ENCODE peak calls at places on chromosomes 12 and 14, in five cellular contexts. One of them, this sample, is unnamed.

GRCh38 chr12:31655208-31655607 is 4.3 kb upstream of the ETFBKMT start:
- DNase-seq in EH: no peak
- DNase-seq in RWPE1: no peak
- DNase-seq in stimulated activated naive CD8-positive, alpha-beta T cell treated with anti-CD3 and anti-CD28 coated beads, Interleukin-15, Interleukin-2, amounts not matched to agents 100 U/mL and 50 U/mL, for 24 hours: no peak
- DNase-seq in activated naive CD8-positive, alpha-beta T cell treated with anti-CD3 and anti-CD28 coated beads for 36 hours: no peak
- DNase-seq in this sample: no peak

GRCh38 chr14:105427893-105428485 is 8.4 kb downstream of the MTA1 start:
- DNase-seq in EH: no peak
- DNase-seq in RWPE1: no peak
- DNase-seq in stimulated activated naive CD8-positive, alpha-beta T cell treated with anti-CD3 and anti-CD28 coated beads, Interleukin-15, Interleukin-2, amounts not matched to agents 100 U/mL and 50 U/mL, for 24 hours: no peak
- DNase-seq in activated naive CD8-positive, alpha-beta T cell treated with anti-CD3 and anti-CD28 coated beads for 36 hours: no peak
- DNase-seq in this sample: no peak

GRCh38 chr12:131894981-131895639 is 688 bp downstream of the ULK1 start:
- DNase-seq in EH: no peak
- DNase-seq in RWPE1: no peak
- DNase-seq in stimulated activated naive CD8-positive, alpha-beta T cell treated with anti-CD3 and anti-CD28 coated beads, Interleukin-15, Interleukin-2, amounts not matched to agents 100 U/mL and 50 U/mL, for 24 hours: peak; percentile 14
- DNase-seq in activated naive CD8-positive, alpha-beta T cell treated with anti-CD3 and anti-CD28 coated beads for 36 hours: no peak
- DNase-seq in this sample: no peak

GRCh38 chr12:68237523-68238070 is 12.0 kb upstream of the IL26 start:
- DNase-seq in EH: peak; percentile 46
- DNase-seq in RWPE1: no peak
- DNase-seq in stimulated activated naive CD8-positive, alpha-beta T cell treated with anti-CD3 and anti-CD28 coated beads, Interleukin-15, Interleukin-2, amounts not matched to agents 100 U/mL and 50 U/mL, for 24 hours: no peak
- DNase-seq in activated naive CD8-positive, alpha-beta T cell treated with anti-CD3 and anti-CD28 coated beads for 36 hours: no peak
- DNase-seq in this sample: no peak

GRCh38 chr12:121799175-121799841 is 4.5 kb upstream of the SETD1B start:
- DNase-seq in EH: peak; percentile 93
- DNase-seq in RWPE1: peak; percentile 78
- DNase-seq in stimulated activated naive CD8-positive, alpha-beta T cell treated with anti-CD3 and anti-CD28 coated beads, Interleukin-15, Interleukin-2, amounts not matched to agents 100 U/mL and 50 U/mL, for 24 hours: peak; percentile 68
- DNase-seq in activated naive CD8-positive, alpha-beta T cell treated with anti-CD3 and anti-CD28 coated beads for 36 hours: peak; percentile 58
- DNase-seq in this sample: peak; percentile 90

GRCh38 chr12:110247340-110248095 is 33.5 kb upstream of the ATP2A2 start:
- DNase-seq in EH: no peak
- DNase-seq in RWPE1: peak; percentile 93
- DNase-seq in stimulated activated naive CD8-positive, alpha-beta T cell treated with anti-CD3 and anti-CD28 coated beads, Interleukin-15, Interleukin-2, amounts not matched to agents 100 U/mL and 50 U/mL, for 24 hours: no peak
- DNase-seq in activated naive CD8-positive, alpha-beta T cell treated with anti-CD3 and anti-CD28 coated beads for 36 hours: no peak
- DNase-seq in this sample: peak; percentile 29

GRCh38 chr12:55724226-55724939 is 4.2 kb downstream of the RDH5 start:
- DNase-seq in EH: peak; percentile 70
- DNase-seq in RWPE1: no peak
- DNase-seq in stimulated activated naive CD8-positive, alpha-beta T cell treated with anti-CD3 and anti-CD28 coated beads, Interleukin-15, Interleukin-2, amounts not matched to agents 100 U/mL and 50 U/mL, for 24 hours: peak; percentile 73
- DNase-seq in activated naive CD8-positive, alpha-beta T cell treated with anti-CD3 and anti-CD28 coated beads for 36 hours: peak; percentile 64
- DNase-seq in this sample: peak; percentile 71

GRCh38 chr14:92491782-92492181 is 21.8 kb upstream of the RIN3 start:
- DNase-seq in EH: no peak
- DNase-seq in RWPE1: no peak
- DNase-seq in stimulated activated naive CD8-positive, alpha-beta T cell treated with anti-CD3 and anti-CD28 coated beads, Interleukin-15, Interleukin-2, amounts not matched to agents 100 U/mL and 50 U/mL, for 24 hours: no peak
- DNase-seq in activated naive CD8-positive, alpha-beta T cell treated with anti-CD3 and anti-CD28 coated beads for 36 hours: no peak
- DNase-seq in this sample: no peak

GRCh38 chr12:121926874-121927706 is 8.7 kb downstream of the CFAP251 start:
- DNase-seq in EH: no peak
- DNase-seq in RWPE1: no peak
- DNase-seq in stimulated activated naive CD8-positive, alpha-beta T cell treated with anti-CD3 and anti-CD28 coated beads, Interleukin-15, Interleukin-2, amounts not matched to agents 100 U/mL and 50 U/mL, for 24 hours: no peak
- DNase-seq in activated naive CD8-positive, alpha-beta T cell treated with anti-CD3 and anti-CD28 coated beads for 36 hours: no peak
- DNase-seq in this sample: no peak

GRCh38 chr12:113322353-113322752 is 12.6 kb downstream of the SLC8B1 start:
- DNase-seq in EH: peak; percentile 86
- DNase-seq in RWPE1: peak; percentile 39
- DNase-seq in stimulated activated naive CD8-positive, alpha-beta T cell treated with anti-CD3 and anti-CD28 coated beads, Interleukin-15, Interleukin-2, amounts not matched to agents 100 U/mL and 50 U/mL, for 24 hours: no peak
- DNase-seq in activated naive CD8-positive, alpha-beta T cell treated with anti-CD3 and anti-CD28 coated beads for 36 hours: no peak
- DNase-seq in this sample: no peak

GRCh38 chr14:69475194-69475818 is 9.2 kb upstream of the PLEKHD1 start:
- DNase-seq in EH: peak; percentile 13
- DNase-seq in RWPE1: peak; percentile 25
- DNase-seq in stimulated activated naive CD8-positive, alpha-beta T cell treated with anti-CD3 and anti-CD28 coated beads, Interleukin-15, Interleukin-2, amounts not matched to agents 100 U/mL and 50 U/mL, for 24 hours: no peak
- DNase-seq in activated naive CD8-positive, alpha-beta T cell treated with anti-CD3 and anti-CD28 coated beads for 36 hours: no peak
- DNase-seq in this sample: peak; percentile 80

GRCh38 chr14:101182476-101182875 is 279.0 kb upstream of the RTL1 start:
- DNase-seq in EH: no peak
- DNase-seq in RWPE1: no peak
- DNase-seq in stimulated activated naive CD8-positive, alpha-beta T cell treated with anti-CD3 and anti-CD28 coated beads, Interleukin-15, Interleukin-2, amounts not matched to agents 100 U/mL and 50 U/mL, for 24 hours: no peak
- DNase-seq in activated naive CD8-positive, alpha-beta T cell treated with anti-CD3 and anti-CD28 coated beads for 36 hours: no peak
- DNase-seq in this sample: no peak

GRCh38 chr12:82517808-82518207 is 159.5 kb downstream of the METTL25 start:
- DNase-seq in EH: no peak
- DNase-seq in RWPE1: no peak
- DNase-seq in stimulated activated naive CD8-positive, alpha-beta T cell treated with anti-CD3 and anti-CD28 coated beads, Interleukin-15, Interleukin-2, amounts not matched to agents 100 U/mL and 50 U/mL, for 24 hours: no peak
- DNase-seq in activated naive CD8-positive, alpha-beta T cell treated with anti-CD3 and anti-CD28 coated beads for 36 hours: no peak
- DNase-seq in this sample: no peak

GRCh38 chr12:78194448-78194847 is 363.8 kb downstream of the NAV3 start:
- DNase-seq in EH: peak; percentile 91
- DNase-seq in RWPE1: peak; percentile 3
- DNase-seq in stimulated activated naive CD8-positive, alpha-beta T cell treated with anti-CD3 and anti-CD28 coated beads, Interleukin-15, Interleukin-2, amounts not matched to agents 100 U/mL and 50 U/mL, for 24 hours: no peak
- DNase-seq in activated naive CD8-positive, alpha-beta T cell treated with anti-CD3 and anti-CD28 coated beads for 36 hours: no peak
- DNase-seq in this sample: no peak

GRCh38 chr12:109586385-109587296 is 13.0 kb downstream of the MVK start:
- DNase-seq in EH: no peak
- DNase-seq in RWPE1: no peak
- DNase-seq in stimulated activated naive CD8-positive, alpha-beta T cell treated with anti-CD3 and anti-CD28 coated beads, Interleukin-15, Interleukin-2, amounts not matched to agents 100 U/mL and 50 U/mL, for 24 hours: no peak
- DNase-seq in activated naive CD8-positive, alpha-beta T cell treated with anti-CD3 and anti-CD28 coated beads for 36 hours: no peak
- DNase-seq in this sample: no peak

GRCh38 chr12:122124370-122124769 is 45.8 kb downstream of the MLXIP start:
- DNase-seq in EH: no peak
- DNase-seq in RWPE1: no peak
- DNase-seq in stimulated activated naive CD8-positive, alpha-beta T cell treated with anti-CD3 and anti-CD28 coated beads, Interleukin-15, Interleukin-2, amounts not matched to agents 100 U/mL and 50 U/mL, for 24 hours: no peak
- DNase-seq in activated naive CD8-positive, alpha-beta T cell treated with anti-CD3 and anti-CD28 coated beads for 36 hours: no peak
- DNase-seq in this sample: no peak

GRCh38 chr14:51548187-51548586 is 103.5 kb upstream of the FRMD6 start:
- DNase-seq in EH: no peak
- DNase-seq in RWPE1: no peak
- DNase-seq in stimulated activated naive CD8-positive, alpha-beta T cell treated with anti-CD3 and anti-CD28 coated beads, Interleukin-15, Interleukin-2, amounts not matched to agents 100 U/mL and 50 U/mL, for 24 hours: no peak
- DNase-seq in activated naive CD8-positive, alpha-beta T cell treated with anti-CD3 and anti-CD28 coated beads for 36 hours: no peak
- DNase-seq in this sample: no peak

GRCh38 chr14:72986214-72986613 is 40.7 kb downstream of the ZFYVE1 start:
- DNase-seq in EH: no peak
- DNase-seq in RWPE1: no peak
- DNase-seq in stimulated activated naive CD8-positive, alpha-beta T cell treated with anti-CD3 and anti-CD28 coated beads, Interleukin-15, Interleukin-2, amounts not matched to agents 100 U/mL and 50 U/mL, for 24 hours: no peak
- DNase-seq in activated naive CD8-positive, alpha-beta T cell treated with anti-CD3 and anti-CD28 coated beads for 36 hours: no peak
- DNase-seq in this sample: no peak

GRCh38 chr12:108720757-108721514 is 10.4 kb downstream of the CORO1C start:
- DNase-seq in EH: peak; percentile 91
- DNase-seq in RWPE1: peak; percentile 71
- DNase-seq in stimulated activated naive CD8-positive, alpha-beta T cell treated with anti-CD3 and anti-CD28 coated beads, Interleukin-15, Interleukin-2, amounts not matched to agents 100 U/mL and 50 U/mL, for 24 hours: no peak
- DNase-seq in activated naive CD8-positive, alpha-beta T cell treated with anti-CD3 and anti-CD28 coated beads for 36 hours: no peak
- DNase-seq in this sample: peak; percentile 41

GRCh38 chr14:20219033-20219432 is 4.5 kb upstream of the OR11H6 start:
- DNase-seq in EH: peak; percentile 3
- DNase-seq in RWPE1: no peak
- DNase-seq in stimulated activated naive CD8-positive, alpha-beta T cell treated with anti-CD3 and anti-CD28 coated beads, Interleukin-15, Interleukin-2, amounts not matched to agents 100 U/mL and 50 U/mL, for 24 hours: no peak
- DNase-seq in activated naive CD8-positive, alpha-beta T cell treated with anti-CD3 and anti-CD28 coated beads for 36 hours: no peak
- DNase-seq in this sample: peak; percentile 5

GRCh38 chr14:90489306-90489705 is 92.5 kb downstream of the CALM1 start:
- DNase-seq in EH: no peak
- DNase-seq in RWPE1: no peak
- DNase-seq in stimulated activated naive CD8-positive, alpha-beta T cell treated with anti-CD3 and anti-CD28 coated beads, Interleukin-15, Interleukin-2, amounts not matched to agents 100 U/mL and 50 U/mL, for 24 hours: no peak
- DNase-seq in activated naive CD8-positive, alpha-beta T cell treated with anti-CD3 and anti-CD28 coated beads for 36 hours: no peak
- DNase-seq in this sample: no peak

GRCh38 chr12:96323906-96324305 is 76.3 kb downstream of the CDK17 start:
- DNase-seq in EH: no peak
- DNase-seq in RWPE1: no peak
- DNase-seq in stimulated activated naive CD8-positive, alpha-beta T cell treated with anti-CD3 and anti-CD28 coated beads, Interleukin-15, Interleukin-2, amounts not matched to agents 100 U/mL and 50 U/mL, for 24 hours: no peak
- DNase-seq in activated naive CD8-positive, alpha-beta T cell treated with anti-CD3 and anti-CD28 coated beads for 36 hours: no peak
- DNase-seq in this sample: no peak

GRCh38 chr14:99531221-99532096 is 50.2 kb downstream of the CCNK start:
- DNase-seq in EH: peak; percentile 80
- DNase-seq in RWPE1: no peak
- DNase-seq in stimulated activated naive CD8-positive, alpha-beta T cell treated with anti-CD3 and anti-CD28 coated beads, Interleukin-15, Interleukin-2, amounts not matched to agents 100 U/mL and 50 U/mL, for 24 hours: no peak
- DNase-seq in activated naive CD8-positive, alpha-beta T cell treated with anti-CD3 and anti-CD28 coated beads for 36 hours: no peak
- DNase-seq in this sample: no peak

This sample was measured in SW480.